ENCODE peak calls at places on chromosomes 16 and 17, in four cellular contexts. K is GM06990; R is brain microvascular endothelial cell; G is CD4-positive, alpha-beta memory T cell. P is an unnamed sample.

GRCh38 chr17:28344435-28344901 is 8.9 kb downstream of the TNFAIP1 start:
- DNase-seq in K (no peak), R (no peak), G (no peak), P (no peak)

GRCh38 chr17:42878123-42878880 is 22.3 kb upstream of the G6PC1 start:
- DNase-seq in K (no peak), R (no peak), G (no peak), P (no peak)

GRCh38 chr16:68363847-68364600 is 53.2 kb downstream of the PRMT7 start:
- DNase-seq in K (no peak), R (no peak), G (no peak), P (no peak)

GRCh38 chr16:56988948-56989945 is at the start of gene NLRC5:
- DNase-seq in K (peak; percentile 87), R (peak; percentile 70), G (peak; percentile 85), P (peak; percentile 98)

GRCh38 chr17:47192549-47192948 is 3.5 kb upstream of the CDC27 start:
- DNase-seq in K (peak; percentile 29), R (no peak), G (peak; percentile 36), P (no peak)

GRCh38 chr16:85029981-85030381 is 2.4 kb downstream of the KIAA0513 start:
- DNase-seq in K (no peak), R (no peak), G (no peak), P (no peak)

GRCh38 chr17:79612468-79613194 is 1.8 kb upstream of the RBFOX3 start:
- DNase-seq in K (peak; percentile 38), R (no peak), G (peak; percentile 12), P (no peak)

GRCh38 chr16:31869511-31870201 is 4.0 kb upstream of the ZNF267 start:
- DNase-seq in K (peak; percentile 54), R (peak; percentile 89), G (peak; percentile 84), P (no peak)

GRCh38 chr17:19344311-19345066 is 18.0 kb downstream of the B9D1 start:
- DNase-seq in K (no peak), R (no peak), G (no peak), P (peak; percentile 71)

GRCh38 chr17:49556183-49556943 is 19.3 kb upstream of the NXPH3 start:
- DNase-seq in K (peak; percentile 81), R (peak; percentile 51), G (peak; percentile 80), P (peak; percentile 94)

GRCh38 chr16:28264656-28265055 is 27.7 kb upstream of the SBK1 start:
- DNase-seq in K (no peak), R (no peak), G (no peak), P (no peak)

GRCh38 chr17:75645889-75646625 is 12.8 kb downstream of the SMIM5 start:
- DNase-seq in K (no peak), R (no peak), G (no peak), P (peak; percentile 89)

GRCh38 chr16:67301080-67301757 is 21.9 kb downstream of the PLEKHG4 start:
- DNase-seq in K (no peak), R (no peak), G (no peak), P (no peak)

GRCh38 chr16:50190292-50190691 is 37.2 kb downstream of the TENT4B start:
- DNase-seq in K (no peak), R (no peak), G (no peak), P (no peak)

DNA sequence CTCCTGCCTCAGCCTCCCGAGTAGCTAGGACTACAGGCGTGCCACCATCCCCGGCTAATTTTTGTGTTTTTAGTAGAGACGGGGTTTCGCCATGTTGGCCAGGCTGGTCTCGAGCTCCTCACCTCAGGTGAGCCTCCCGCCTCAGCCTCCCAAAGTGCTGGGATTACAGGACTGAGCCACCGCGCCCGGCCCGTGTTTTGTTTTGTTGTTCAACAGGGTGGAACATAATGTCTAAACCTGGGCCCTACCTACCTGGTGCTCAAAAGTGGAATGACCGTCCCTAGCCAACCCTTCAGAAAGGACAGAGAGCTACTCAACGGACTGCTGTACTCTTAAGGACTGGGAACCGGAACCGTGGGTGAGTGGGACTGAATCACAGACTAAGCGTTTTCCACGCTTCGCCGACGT is 772 bp upstream of the KIF22 start:
- DNase-seq in K (no peak), R (no peak), G (no peak), P (no peak)
- H3K4me3 ChIP-seq in K (peak overlapping the region; percentile 71), R (peak overlapping the region; percentile 91), G (peak overlapping the region; percentile 86), P (peak overlapping the region; percentile 97)

DNA sequence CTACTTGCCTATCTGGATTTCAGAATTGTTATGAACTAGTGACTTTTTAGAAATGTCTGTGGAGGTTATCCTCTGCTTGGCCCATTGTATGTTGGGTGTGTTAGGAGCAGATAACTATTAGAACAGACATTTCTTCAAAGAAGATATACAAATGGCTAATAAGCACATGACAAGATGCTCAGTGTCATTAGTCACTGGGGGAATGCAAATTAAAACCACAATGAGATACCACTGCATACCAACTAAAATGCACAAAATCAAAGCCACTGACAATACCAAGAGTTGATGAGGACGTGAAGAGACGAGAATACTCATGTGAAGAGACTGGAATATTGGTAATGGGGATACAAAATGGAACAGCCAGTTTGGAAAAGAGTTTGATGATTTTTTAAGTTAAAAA is 39.2 kb downstream of the CEP112 start:
- DNase-seq in K (no peak), R (peak; percentile 45), G (no peak), P (no peak)
- H3K4me3 ChIP-seq in K (no peak overlapping the region), R (no peak overlapping the region), G (no peak overlapping the region), P (no peak overlapping the region)

GRCh38 chr17:35742496-35742895 is 10.5 kb downstream of the GAS2L2 start:
- DNase-seq in K (no peak), R (no peak), G (no peak), P (no peak)

GRCh38 chr17:35744830-35745229 is 8.2 kb downstream of the GAS2L2 start:
- DNase-seq in K (no peak), R (no peak), G (no peak), P (no peak)

GRCh38 chr17:35742896-35743477 is 10.1 kb downstream of the GAS2L2 start:
- DNase-seq in K (no peak), R (no peak), G (no peak), P (no peak)

GRCh38 chr17:35745246-35745645 is 7.8 kb downstream of the GAS2L2 start:
- DNase-seq in K (no peak), R (no peak), G (no peak), P (peak; percentile 40)

GRCh38 chr17:35743911-35744328 is 9.1 kb downstream of the GAS2L2 start:
- DNase-seq in K (no peak), R (peak; percentile 28), G (no peak), P (peak; percentile 47)
- H3K4me3 ChIP-seq in K (no peak overlapping the region), R (no peak overlapping the region), G (no peak overlapping the region), P (no peak overlapping the region)

GRCh38 chr17:44331249-44331760 is 6.7 kb upstream of the SLC25A39 start:
- DNase-seq in K (peak; percentile 57), R (peak; percentile 60), G (peak; percentile 79), P (no peak)
- H3K4me3 ChIP-seq in K (no peak overlapping the region), R (no peak overlapping the region), G (no peak overlapping the region), P (no peak overlapping the region)